ENCODE peak calls at places on chromosomes 11 and 22, in eight cellular contexts. I, L, H, G, U, Y, M and T are unnamed samples.
A peak's percentile ranks its signal among the peaks of the same experiment; 100 is the strongest.

GRCh38 chr22:44730034-44730433 is 22.3 kb upstream of the ARHGAP8 start:
- DNase-seq in I (no peak), L (no peak), H (no peak), G (no peak), U (peak; percentile 32), Y (no peak), M (no peak), T (no peak)

GRCh38 chr11:11422291-11423128 is 69.5 kb upstream of the CSNK2A3 start:
- DNase-seq in I (no peak), L (no peak), H (no peak), G (no peak), U (no peak), Y (no peak), M (no peak), T (no peak)

GRCh38 chr11:4064278-4064955 is 30.2 kb upstream of the RRM1 start:
- DNase-seq in I (no peak), L (no peak), H (no peak), G (no peak), U (no peak), Y (no peak), M (no peak), T (no peak)

GRCh38 chr22:26168199-26168915 is 905 bp upstream of the SEZ6L start:
- DNase-seq in I (no peak), L (no peak), H (no peak), G (no peak), U (no peak), Y (no peak), M (no peak), T (no peak)

GRCh38 chr11:3092603-3093141 is 35.4 kb upstream of the CARS1 start:
- DNase-seq in I (peak; percentile 84), L (peak; percentile 71), H (no peak), G (peak; percentile 21), U (no peak), Y (no peak), M (no peak), T (no peak)

GRCh38 chr22:29334696-29335344 is 19.3 kb upstream of the RASL10A start:
- DNase-seq in I (no peak), L (no peak), H (no peak), G (no peak), U (no peak), Y (no peak), M (no peak), T (no peak)

GRCh38 chr22:50346415-50346945 is 3.4 kb downstream of the PPP6R2 start:
- DNase-seq in I (no peak), L (no peak), H (no peak), G (no peak), U (no peak), Y (no peak), M (no peak), T (no peak)

GRCh38 chr11:126282742-126283591 is at the start of gene TIRAP:
- DNase-seq in I (peak; percentile 91), L (peak; percentile 84), H (peak; percentile 63), G (peak; percentile 74), U (peak; percentile 43), Y (no peak), M (peak; percentile 79), T (peak; percentile 30)

GRCh38 chr11:3022982-3023381 is 30.9 kb upstream of the NAP1L4 start:
- DNase-seq in I (no peak), L (no peak), H (peak; percentile 82), G (no peak), U (no peak), Y (no peak), M (no peak), T (no peak)

GRCh38 chr11:33157103-33158027 is 3.9 kb downstream of the CSTF3 start:
- DNase-seq in I (no peak), L (no peak), H (no peak), G (no peak), U (no peak), Y (no peak), M (no peak), T (no peak)

GRCh38 chr22:42857845-42858481 is 890 bp upstream of the ARFGAP3 start:
- DNase-seq in I (no peak), L (no peak), H (no peak), G (no peak), U (no peak), Y (no peak), M (no peak), T (peak; percentile 67)

GRCh38 chr11:12704049-12704448 is 29.8 kb downstream of the TEAD1 start:
- DNase-seq in I (no peak), L (no peak), H (peak; percentile 39), G (no peak), U (no peak), Y (no peak), M (no peak), T (no peak)

GRCh38 chr11:48040830-48041444 is 60.6 kb downstream of the PTPRJ start:
- DNase-seq in I (no peak), L (no peak), H (no peak), G (no peak), U (no peak), Y (no peak), M (no peak), T (no peak)

GRCh38 chr11:122209619-122210377 is 93.8 kb upstream of the BLID start:
- DNase-seq in I (peak; percentile 89), L (no peak), H (peak; percentile 97), G (no peak), U (no peak), Y (no peak), M (peak; percentile 31), T (peak; percentile 48)

GRCh38 chr22:32844251-32844650 is 42.7 kb downstream of the TIMP3 start:
- DNase-seq in I (no peak), L (no peak), H (no peak), G (no peak), U (no peak), Y (no peak), M (no peak), T (no peak)

DNA sequence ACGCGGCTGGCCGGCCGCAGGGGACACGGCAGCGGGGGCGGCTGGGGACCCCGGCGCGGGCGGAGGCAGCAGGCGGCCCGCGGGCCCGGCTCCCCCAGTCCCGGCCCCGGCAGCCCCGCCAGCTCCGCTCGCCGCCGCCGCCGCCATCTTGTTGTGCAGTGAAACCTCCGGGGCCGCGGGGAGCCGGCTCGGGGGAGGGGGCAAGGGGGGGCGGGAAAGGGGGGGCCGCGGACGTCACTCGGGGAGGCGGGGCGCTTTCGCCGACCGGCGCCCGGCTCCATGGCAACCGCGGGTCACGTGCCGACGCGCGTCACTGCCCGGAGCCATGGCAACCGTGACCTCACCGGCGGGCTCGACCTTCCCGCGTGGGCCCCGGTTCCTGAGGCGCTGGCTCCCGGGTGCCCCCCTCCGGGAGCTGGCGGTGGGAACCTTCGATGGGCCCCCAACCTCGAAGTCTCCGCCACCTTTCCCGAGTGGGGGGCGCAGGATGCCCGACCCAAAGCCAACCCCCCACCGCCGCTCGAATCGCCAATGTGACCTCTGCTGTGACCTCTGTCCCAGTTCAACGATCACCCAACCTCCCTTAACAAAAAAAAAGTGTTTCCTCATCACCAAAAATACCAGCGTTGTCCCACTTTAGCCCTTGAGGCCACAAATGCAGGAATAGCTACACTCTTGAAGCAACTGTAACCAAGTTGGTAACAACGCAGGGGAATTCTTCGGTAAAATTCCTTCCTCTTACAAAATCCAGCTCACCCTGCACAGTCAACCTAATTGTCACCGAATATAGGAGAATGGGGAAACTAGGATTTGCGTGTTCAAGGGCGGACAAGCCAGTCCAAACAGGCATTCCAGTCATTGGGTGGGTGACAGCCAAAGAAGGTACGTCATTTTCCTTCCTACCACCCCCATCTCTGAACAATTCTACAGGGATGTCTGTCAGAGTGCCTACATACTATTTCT is at the start of gene SIK3:
- DNase-seq in I (peak; percentile 98), L (peak; percentile 95), H (peak; percentile 97), G (peak; percentile 99), U (peak; percentile 85), Y (no peak), M (peak; percentile 95), T (peak; percentile 83)
- TF ChIP-seq CTCF in I (no peak), L (peak; percentile 15), H (peak; percentile 49), G (peak; percentile 71), U (peak; percentile 43), Y (peak; percentile 60), M (no peak), T (no peak)

DNA sequence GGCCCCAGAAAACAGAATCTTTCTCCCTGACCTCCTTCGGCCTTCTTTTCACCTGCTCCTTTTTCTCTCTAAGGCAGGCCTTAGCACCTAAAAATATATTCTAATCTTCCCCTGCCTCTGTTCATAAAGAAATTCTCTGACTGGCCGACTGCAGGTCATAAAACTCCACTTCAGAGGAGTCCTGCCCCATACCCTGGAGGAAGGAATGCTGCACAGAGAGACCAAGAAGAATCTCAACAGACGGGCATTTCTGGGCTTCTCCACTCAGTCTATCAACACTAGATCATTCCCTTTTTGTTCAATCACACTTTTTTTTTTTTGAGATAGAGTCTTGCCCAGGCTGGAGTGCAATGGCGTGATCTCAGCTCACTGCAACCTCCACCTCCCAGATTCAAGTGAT is 19.7 kb upstream of the PGA3 start:
- DNase-seq in I (no peak), L (no peak), H (no peak), G (no peak), U (no peak), Y (no peak), M (no peak), T (no peak)
- TF ChIP-seq CTCF in I (no peak), L (no peak), H (no peak), G (no peak), U (peak; percentile 57), Y (no peak), M (no peak), T (no peak)

DNA sequence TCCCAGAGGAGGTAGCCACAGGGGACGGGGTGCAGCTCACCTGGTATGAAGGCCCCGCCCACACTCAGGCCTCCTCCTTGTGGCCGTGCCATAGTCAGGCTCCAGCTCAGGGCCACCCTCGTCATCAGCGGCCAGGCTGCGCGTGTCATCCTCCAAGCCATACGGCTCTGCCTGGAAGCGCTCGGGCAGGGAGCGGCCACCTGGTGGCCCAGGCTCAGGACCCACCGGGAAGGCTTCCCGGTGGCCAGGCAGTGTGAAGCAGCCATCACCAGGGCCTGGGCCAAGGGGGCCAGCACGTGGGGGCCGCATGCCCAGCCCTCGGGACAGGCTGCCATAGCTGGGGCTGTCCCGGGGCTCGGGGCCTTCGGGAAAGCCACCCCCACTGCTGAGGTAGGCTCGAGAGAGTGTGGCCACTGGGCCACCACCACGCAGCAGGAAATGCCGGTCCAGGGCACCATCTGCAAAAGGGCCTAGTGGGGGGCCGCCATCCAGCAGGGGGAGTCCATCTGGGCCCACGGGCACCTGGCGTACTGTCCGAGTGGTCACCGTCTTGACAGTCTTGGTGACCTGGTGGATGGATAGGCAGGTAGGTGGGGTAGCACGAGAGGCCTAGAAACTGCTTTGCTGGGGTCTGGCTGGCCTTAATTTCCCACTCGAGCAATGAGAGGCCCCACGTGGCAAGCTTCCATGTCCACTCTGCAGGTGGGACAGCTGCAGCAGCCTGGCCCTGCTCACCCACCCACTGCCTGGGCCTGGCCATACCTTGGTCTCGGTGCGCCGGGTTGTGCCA is 35.3 kb downstream of the ARVCF start:
- DNase-seq in I (no peak), L (no peak), H (no peak), G (no peak), U (no peak), Y (no peak), M (no peak), T (no peak)
- TF ChIP-seq CTCF in I (no peak), L (no peak), H (no peak), G (no peak), U (no peak), Y (no peak), M (no peak), T (no peak)

DNA sequence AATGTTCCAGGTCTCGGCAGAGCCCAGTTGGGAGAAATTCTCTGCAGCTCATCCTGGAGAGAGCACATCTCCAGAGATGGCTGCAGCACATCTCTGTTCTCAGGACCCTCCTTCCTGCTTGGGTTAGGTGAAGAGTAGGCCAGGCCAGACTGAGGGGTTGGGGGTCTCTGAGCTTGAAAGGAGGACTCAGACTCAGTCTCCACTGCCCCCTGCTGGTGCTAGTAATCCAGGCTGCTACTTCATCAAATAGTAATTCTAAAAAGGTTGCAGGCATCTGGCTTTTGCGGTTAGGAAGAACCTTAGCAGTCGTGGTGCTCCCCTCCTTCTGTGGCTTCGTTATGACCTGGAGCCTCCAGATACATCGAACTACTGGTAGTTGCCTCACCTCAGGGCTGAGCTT is 9.7 kb downstream of the TUB start:
- DNase-seq in I (no peak), L (no peak), H (peak; percentile 46), G (no peak), U (peak; percentile 77), Y (no peak), M (no peak), T (no peak)
- TF ChIP-seq CTCF in I (no peak), L (no peak), H (peak; percentile 67), G (peak; percentile 54), U (peak; percentile 71), Y (peak; percentile 59), M (peak; percentile 69), T (peak; percentile 47)